ENCODE peak calls at places on chromosomes 13 and 19, in five cellular contexts. X, Y, E, L and C are unnamed samples.

GRCh38 chr13:80382576-80382975 is 41.6 kb upstream of the SPRY2 start:
- DNase-seq in E (no peak), L (no peak), Y (no peak), X (no peak), C (no peak)

GRCh38 chr19:29983568-29983967 is 41.5 kb downstream of the URI1 start:
- DNase-seq in L (no peak), X (no peak), Y (no peak), E (no peak), C (no peak)

GRCh38 chr19:277581-278165 is 13.5 kb downstream of the PLPP2 start:
- DNase-seq in L (no peak), Y (no peak), X (peak; percentile 38), E (no peak), C (no peak)

GRCh38 chr13:64234255-64234654 is 2818.6 kb upstream of the PCDH20 start:
- DNase-seq in L (no peak), Y (no peak), X (peak; percentile 89), E (no peak), C (no peak)

GRCh38 chr13:33560722-33561121 is 257.2 kb upstream of the RFC3 start:
- DNase-seq in X (no peak), E (no peak), Y (no peak), L (no peak), C (no peak)

GRCh38 chr13:79548886-79549285 is 67.9 kb downstream of the NDFIP2 start:
- DNase-seq in E (no peak), X (no peak), L (no peak), Y (no peak), C (no peak)

GRCh38 chr19:46221981-46222610 is 7.4 kb upstream of the IGFL1 start:
- DNase-seq in Y (no peak), E (no peak), L (peak; percentile 76), X (peak; percentile 73), C (peak; percentile 64)

GRCh38 chr13:110519046-110519445 is 42.5 kb downstream of the RAB20 start:
- DNase-seq in Y (no peak), L (no peak), X (no peak), E (no peak), C (no peak)

GRCh38 chr19:46951236-46951986 is 68.2 kb upstream of the NPAS1 start:
- DNase-seq in L (no peak), X (peak; percentile 65), E (no peak), Y (no peak), C (peak; percentile 86)

GRCh38 chr19:17406887-17407196 is 1.4 kb upstream of the BST2 start:
- DNase-seq in L (no peak), X (no peak), E (no peak), Y (no peak), C (no peak)

GRCh38 chr13:106471957-106472543 is 63.4 kb downstream of the EFNB2 start:
- DNase-seq in L (peak; percentile 72), X (peak; percentile 96), Y (no peak), E (peak; percentile 44), C (peak; percentile 100)

GRCh38 chr13:107043016-107043957 is 475.4 kb upstream of the ARGLU1 start:
- DNase-seq in Y (no peak), X (peak; percentile 87), L (peak; percentile 67), E (no peak), C (no peak)

GRCh38 chr19:1073063-1073955 is 6.3 kb downstream of the ARHGAP45 start:
- DNase-seq in L (no peak), Y (no peak), X (no peak), E (no peak), C (no peak)

GRCh38 chr19:11324079-11324661 is 15.3 kb downstream of the RAB3D start:
- DNase-seq in X (peak; percentile 90), Y (peak; percentile 25), E (peak; percentile 65), L (peak; percentile 82), C (peak; percentile 60)

GRCh38 chr19:38070573-38070972 is 153.4 kb downstream of the DPF1 start:
- DNase-seq in L (no peak), Y (no peak), E (peak; percentile 43), X (peak; percentile 78), C (peak; percentile 50)

GRCh38 chr13:41802684-41803554 is 158.0 kb downstream of the VWA8 start:
- DNase-seq in E (peak; percentile 15), X (peak; percentile 89), Y (no peak), L (no peak), C (peak; percentile 74)

GRCh38 chr13:85661639-85662038 is 137.6 kb downstream of the SLITRK6 start:
- DNase-seq in E (no peak), Y (no peak), L (no peak), X (no peak), C (no peak)

GRCh38 chr19:1261512-1261862 is 7.6 kb upstream of the CIRBP start:
- DNase-seq in L (no peak), E (no peak), Y (no peak), X (no peak), C (no peak)

GRCh38 chr13:40376296-40376849 is 290.1 kb downstream of the FOXO1 start:
- DNase-seq in E (no peak), L (no peak), X (no peak), Y (no peak), C (no peak)
- H3K27ac ChIP-seq in E (no peak overlapping the region), L (no peak overlapping the region), X (no peak overlapping the region), Y (no peak overlapping the region), C (no peak overlapping the region)

GRCh38 chr13:113996081-113996911 is 22.4 kb upstream of the C13orf46 start:
- DNase-seq in E (no peak), X (no peak), L (no peak), Y (no peak), C (no peak)

GRCh38 chr13:113997845-113998751 is 24.2 kb upstream of the C13orf46 start:
- DNase-seq in L (peak; percentile 74), Y (no peak), E (peak; percentile 47), X (peak; percentile 21), C (no peak)

GRCh38 chr13:113995051-113995601 is 21.2 kb upstream of the C13orf46 start:
- DNase-seq in E (no peak), L (no peak), X (no peak), Y (no peak), C (no peak)

GRCh38 chr13:113998781-113999617 is 25.1 kb upstream of the C13orf46 start:
- DNase-seq in X (no peak), E (no peak), L (no peak), Y (no peak), C (no peak)

DNA sequence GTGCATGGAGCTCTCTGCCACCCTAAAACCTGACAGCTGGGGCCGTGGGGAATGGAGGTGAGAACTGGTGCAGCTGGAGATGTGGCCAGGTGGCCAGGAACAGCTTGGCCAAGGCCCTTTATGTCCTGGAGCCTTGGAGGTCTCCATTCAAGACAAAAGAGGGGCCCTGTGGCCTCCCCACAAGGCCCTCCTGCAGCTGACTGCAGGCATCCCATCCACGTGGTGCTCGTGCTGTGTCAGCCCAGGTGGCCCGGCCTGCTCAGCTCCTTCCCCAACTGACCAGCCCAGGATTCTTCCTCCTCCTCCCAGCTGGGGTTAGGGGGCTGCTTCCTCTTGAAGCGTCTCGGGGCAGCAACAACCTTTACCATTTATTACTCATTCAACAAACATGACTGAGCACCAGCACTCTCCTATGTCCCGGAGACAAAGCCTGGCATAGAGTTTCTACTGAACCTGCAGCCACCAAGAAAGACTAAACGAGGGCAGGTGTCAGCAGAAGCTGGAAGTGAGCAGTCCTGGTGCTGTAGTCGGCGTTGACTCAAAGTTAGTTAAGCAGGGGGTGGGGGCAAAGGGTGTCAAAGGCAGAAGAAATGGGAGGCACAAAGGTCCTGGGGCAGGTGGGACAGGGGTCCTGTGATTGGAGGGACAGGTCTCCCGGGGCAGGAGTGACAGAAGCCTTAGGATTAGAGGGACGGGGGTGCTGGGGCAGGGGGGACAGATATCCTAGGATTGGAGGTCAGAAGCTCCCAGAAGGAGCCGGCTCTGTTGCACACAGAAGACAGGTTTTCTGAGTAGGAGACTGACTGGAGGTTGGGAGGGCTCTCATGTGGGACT is 23.3 kb upstream of the C13orf46 start:
- DNase-seq in E (no peak), X (no peak), Y (no peak), L (no peak), C (no peak)
- H3K27ac ChIP-seq in E (no peak overlapping the region), X (peak overlapping the region; percentile 91), Y (no peak overlapping the region), L (no peak overlapping the region), C (no peak overlapping the region)

GRCh38 chr13:46404732-46405097 is 17.7 kb upstream of the RUBCNL start:
- DNase-seq in X (no peak), Y (no peak), E (no peak), L (no peak), C (no peak)

GRCh38 chr13:46405457-46405856 is 18.4 kb upstream of the RUBCNL start:
- DNase-seq in L (no peak), E (no peak), Y (no peak), X (no peak), C (no peak)

GRCh38 chr13:46403851-46404731 is 17.0 kb upstream of the RUBCNL start:
- DNase-seq in X (no peak), Y (no peak), E (no peak), L (no peak), C (no peak)

GRCh38 chr13:46402178-46402577 is 15.1 kb upstream of the RUBCNL start:
- DNase-seq in E (no peak), L (no peak), X (no peak), Y (no peak), C (no peak)

DNA sequence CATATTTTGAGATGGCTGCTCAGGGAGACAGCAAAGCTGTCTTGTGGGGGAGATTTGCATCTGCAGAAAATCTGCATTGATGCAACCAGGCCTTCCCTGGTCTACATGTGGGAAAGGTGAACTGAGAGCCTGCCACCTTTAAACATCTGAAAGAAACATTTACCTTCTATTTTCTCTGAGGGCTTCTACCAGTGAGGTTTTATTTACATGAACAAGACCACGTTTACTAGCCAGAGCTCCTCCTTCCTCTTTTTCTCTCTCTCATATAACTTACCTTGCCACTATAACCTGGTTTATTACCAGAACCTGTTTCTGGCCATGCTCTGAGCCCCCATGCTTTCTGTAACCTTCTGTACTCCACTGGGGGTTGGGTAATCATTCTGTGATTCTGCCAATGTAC is 14.4 kb upstream of the RUBCNL start:
- DNase-seq in E (no peak), Y (no peak), X (no peak), L (no peak), C (no peak)
- H3K27ac ChIP-seq in E (no peak overlapping the region), Y (no peak overlapping the region), X (no peak overlapping the region), L (no peak overlapping the region), C (no peak overlapping the region)

GRCh38 chr19:41430907-41431306 is 3.7 kb upstream of the B3GNT8 start:
- DNase-seq in X (no peak), E (no peak), Y (no peak), L (no peak), C (no peak)
- H3K27ac ChIP-seq in X (no peak overlapping the region), E (no peak overlapping the region), Y (no peak overlapping the region), L (no peak overlapping the region), C (no peak overlapping the region)

GRCh38 chr13:30398601-30399072 is 23.7 kb upstream of the UBE2L5 start:
- DNase-seq in Y (no peak), X (peak; percentile 32), L (no peak), E (no peak), C (no peak)

GRCh38 chr13:30400376-30400775 is 21.9 kb upstream of the UBE2L5 start:
- DNase-seq in X (no peak), L (no peak), E (no peak), Y (no peak), C (no peak)

GRCh38 chr13:30403491-30403890 is 18.8 kb upstream of the UBE2L5 start:
- DNase-seq in X (no peak), L (no peak), Y (no peak), E (no peak), C (no peak)

GRCh38 chr13:30404207-30404606 is 18.1 kb upstream of the UBE2L5 start:
- DNase-seq in Y (no peak), E (no peak), X (no peak), L (no peak), C (no peak)

GRCh38 chr13:30401347-30401746 is 20.9 kb upstream of the UBE2L5 start:
- DNase-seq in Y (no peak), L (no peak), E (no peak), X (no peak), C (no peak)
- H3K27ac ChIP-seq in Y (no peak overlapping the region), L (no peak overlapping the region), E (no peak overlapping the region), X (no peak overlapping the region), C (no peak overlapping the region)